ENCODE peak calls at places on chromosomes 3 and 15, in ten cellular contexts. N is GM06990; V is NCI-H187 treated with DMSO at 0.1 percent for 48 hours; Z is omental fat pad; D is fibroblast of the conjunctiva; Y is ELF-1; C is stimulated activated CD8-positive, alpha-beta memory T cell treated with anti-CD3 and anti-CD28 coated beads, Interleukin-12 subunit alpha, Interleukin-12 subunit beta, amount 100 ng/mL, for 4 hours; U is ascending aorta; E is activated effector memory CD4-positive, alpha-beta T cell treated with Interleukin-2 at 50 U/mL for 16 hours; F is endothelial cell. O is an unnamed sample.

GRCh38 chr3:166060789-166061479 is 223.7 kb upstream of the BCHE start:
- DNase-seq in C (no peak), D (no peak), N (no peak), V (no peak), Z (no peak), E (no peak), F (no peak), Y (peak), U (no peak), O (no peak)

GRCh38 chr3:125608419-125608818 is 13.1 kb upstream of the OSBPL11 start:
- DNase-seq in Y (no peak), Z (no peak), U (no peak), V (no peak), N (no peak), D (no peak), F (no peak), E (no peak), C (no peak), O (no peak)

GRCh38 chr3:194275231-194275671 is 75.9 kb downstream of the CPN2 start:
- DNase-seq in E (no peak), F (no peak), C (no peak), Z (peak), N (no peak), Y (no peak), V (no peak), D (no peak), U (no peak), O (no peak)

GRCh38 chr3:64074895-64075679 is 51.8 kb upstream of the PSMD6 start:
- DNase-seq in E (no peak), U (no peak), Y (no peak), D (no peak), C (no peak), V (no peak), N (no peak), F (no peak), Z (no peak), O (no peak)

GRCh38 chr3:42500091-42500490 is 2.4 kb upstream of the VIPR1 start:
- DNase-seq in N (no peak), D (no peak), F (no peak), C (no peak), E (no peak), V (no peak), U (no peak), Y (no peak), Z (no peak), O (no peak)

GRCh38 chr3:172709776-172710708 is 825 bp downstream of the NCEH1 start:
- DNase-seq in F (peak), V (peak), E (no peak), D (no peak), U (no peak), Z (no peak), N (peak), C (no peak), Y (peak), O (peak)

GRCh38 chr3:9883676-9884554 is 3.9 kb upstream of the CIDEC start:
- DNase-seq in N (no peak), U (no peak), Y (peak), F (no peak), E (no peak), Z (no peak), D (peak), V (no peak), C (no peak), O (no peak)

GRCh38 chr15:48643776-48644497 is 1.6 kb downstream of the FBN1 start:
- DNase-seq in C (no peak), D (no peak), U (no peak), N (no peak), Z (no peak), V (no peak), F (no peak), Y (no peak), E (no peak), O (no peak)

GRCh38 chr3:113495035-113495434 is 19.9 kb downstream of the SPICE1 start:
- DNase-seq in C (no peak), D (no peak), U (no peak), F (peak), Y (no peak), V (no peak), N (no peak), E (no peak), Z (no peak), O (peak)

GRCh38 chr15:93244691-93245615 is 155.9 kb upstream of the RGMA start:
- DNase-seq in V (no peak), N (no peak), U (no peak), Z (no peak), D (no peak), E (no peak), F (no peak), Y (no peak), C (no peak), O (no peak)

GRCh38 chr3:114362815-114363214 is 69.0 kb downstream of the TIGIT start:
- DNase-seq in Z (no peak), D (peak), V (no peak), N (no peak), U (no peak), C (no peak), Y (no peak), E (no peak), F (no peak), O (no peak)

GRCh38 chr15:99427668-99428361 is 138.0 kb upstream of the MEF2A start:
- DNase-seq in D (no peak), E (no peak), U (no peak), F (no peak), Z (peak), N (no peak), Y (no peak), V (no peak), C (no peak), O (no peak)

GRCh38 chr3:172103724-172104123 is 64.3 kb downstream of the FNDC3B start:
- DNase-seq in N (no peak), Z (no peak), U (no peak), E (no peak), D (no peak), F (no peak), V (peak), Y (no peak), C (no peak), O (no peak)

GRCh38 chr3:29853841-29854397 is 573.0 kb downstream of the RBMS3 start:
- DNase-seq in V (no peak), F (no peak), N (no peak), U (no peak), Z (no peak), Y (peak), C (no peak), E (no peak), D (no peak), O (no peak)

GRCh38 chr15:74776851-74777768 is 4.8 kb upstream of the CSK start:
- DNase-seq in C (no peak), Z (no peak), N (peak), U (no peak), Y (peak), V (no peak), D (no peak), E (no peak), F (peak), O (no peak)

GRCh38 chr3:183213415-183213814 is 39.6 kb upstream of the B3GNT5 start:
- DNase-seq in D (no peak), Y (no peak), U (no peak), Z (no peak), C (no peak), F (no peak), E (no peak), N (no peak), V (no peak), O (peak)

GRCh38 chr15:94126999-94127398 is 104.4 kb upstream of the MCTP2 start:
- DNase-seq in Y (no peak), Z (no peak), F (no peak), E (no peak), D (no peak), C (no peak), U (no peak), V (no peak), N (no peak), O (no peak)

GRCh38 chr3:173043757-173044156 is 97.3 kb downstream of the SPATA16 start:
- DNase-seq in E (no peak), Y (no peak), Z (no peak), U (no peak), V (no peak), D (no peak), C (no peak), F (no peak), N (no peak), O (no peak)

GRCh38 chr3:13296662-13297061 is 123.5 kb downstream of the NUP210 start:
- DNase-seq in V (no peak), D (no peak), N (no peak), Y (no peak), C (no peak), U (no peak), E (no peak), F (peak), Z (no peak), O (no peak)

GRCh38 chr15:84834227-84834955 is 17.2 kb downstream of the ALPK3 start:
- DNase-seq in F (no peak), E (no peak), Y (no peak), U (no peak), N (no peak), V (no peak), D (no peak), Z (no peak), C (no peak), O (no peak)

GRCh38 chr15:40308844-40309189 is 1.1 kb upstream of the PLCB2 start:
- DNase-seq in F (no peak), U (no peak), D (no peak), C (peak), Y (peak), N (no peak), V (no peak), E (no peak), Z (no peak), O (no peak)

GRCh38 chr3:28900301-28900700 is 380.6 kb upstream of the RBMS3 start:
- DNase-seq in N (no peak), Z (no peak), Y (no peak), D (no peak), V (no peak), E (no peak), F (no peak), C (no peak), U (no peak), O (no peak)

GRCh38 chr15:39846108-39846507 is 63.5 kb upstream of the FSIP1 start:
- DNase-seq in U (no peak), F (no peak), V (no peak), C (no peak), Y (no peak), D (no peak), E (no peak), Z (no peak), N (no peak), O (no peak)

GRCh38 chr15:96414875-96415274 is 84.4 kb downstream of the NR2F2 start:
- DNase-seq in V (no peak), Y (no peak), D (no peak), F (no peak), E (no peak), U (no peak), N (no peak), Z (no peak), C (no peak), O (no peak)

GRCh38 chr3:44439499-44440295 is 37.8 kb downstream of the ZNF445 start:
- DNase-seq in D (no peak), U (peak), Z (peak), C (peak), F (peak), Y (peak), V (no peak), N (peak), E (peak), O (no peak)

GRCh38 chr15:66919421-66919820 is 146.0 kb upstream of the SMAD3 start:
- DNase-seq in D (no peak), U (no peak), Y (no peak), C (no peak), N (no peak), E (no peak), Z (no peak), V (no peak), F (no peak), O (no peak)

GRCh38 chr3:67297715-67298475 is 299.8 kb downstream of the KBTBD8 start:
- DNase-seq in V (no peak), D (no peak), Z (no peak), Y (no peak), U (no peak), F (no peak), C (no peak), N (no peak), E (no peak), O (no peak)

GRCh38 chr3:56796202-56796601 is 5.5 kb downstream of the ARHGEF3 start:
- DNase-seq in Z (no peak), C (no peak), F (no peak), E (no peak), D (no peak), U (no peak), V (no peak), Y (no peak), N (no peak), O (no peak)

GRCh38 chr3:10941972-10942371 is 50.6 kb upstream of the SLC6A1 start:
- DNase-seq in Z (no peak), D (no peak), V (no peak), Y (peak), E (no peak), U (no peak), N (no peak), F (peak), C (no peak), O (no peak)

GRCh38 chr3:155676252-155676981 is 68.5 kb downstream of the PLCH1 start:
- DNase-seq in E (no peak), F (no peak), N (no peak), V (no peak), C (no peak), Z (no peak), U (no peak), Y (peak), D (peak), O (peak)

GRCh38 chr3:163043074-163043473 is 1546.5 kb downstream of the OTOL1 start:
- DNase-seq in N (no peak), D (no peak), U (no peak), V (no peak), F (no peak), E (no peak), Y (peak), Z (no peak), C (no peak), O (peak)

GRCh38 chr3:458614-459375 is 262.2 kb downstream of the CHL1 start:
- DNase-seq in Z (no peak), E (no peak), D (no peak), F (no peak), C (no peak), N (no peak), Y (no peak), U (no peak), V (no peak), O (peak)